ENCODE peak calls at places on chromosomes 1 and 21, in five cellular contexts. R is NCI-H1105 treated with DMSO at 0.1 percent for 48 hours; S is stimulated activated CD4-positive, alpha-beta T cell treated with anti-CD3 and anti-CD28 coated beads, Interleukin-15, amount 100 ng/mL, for 24 hours; M is tibial artery; K is thoracic aorta. I is an unnamed sample.

GRCh38 chr1:28815533-28815932 is 3.6 kb downstream of the OPRD1 start:
- DNase-seq in R (no peak), S (no peak), M (no peak), K (no peak), I (no peak)

GRCh38 chr1:157969693-157970485 is 23.6 kb upstream of the KIRREL1 start:
- DNase-seq in R (peak), S (peak), M (no peak), K (peak), I (peak)

GRCh38 chr1:2316451-2316940 is 74.9 kb downstream of the MORN1 start:
- DNase-seq in R (no peak), S (no peak), M (no peak), K (no peak), I (peak)

GRCh38 chr1:32876341-32877210 is 5.9 kb upstream of the FNDC5 start:
- DNase-seq in R (peak), S (peak), M (peak), K (no peak), I (peak)

GRCh38 chr1:32989160-32989894 is 24.7 kb upstream of the RNF19B start:
- DNase-seq in R (no peak), S (peak), M (peak), K (peak), I (peak)

GRCh38 chr1:182368369-182368768 is 23.2 kb downstream of the GLUL start:
- DNase-seq in R (no peak), S (no peak), M (no peak), K (no peak), I (no peak)

GRCh38 chr1:2609271-2610035 is 22.9 kb downstream of the PRXL2B start:
- DNase-seq in R (no peak), S (no peak), M (peak), K (no peak), I (no peak)

GRCh38 chr21:39867198-39867650 is at the start of gene PCP4:
- DNase-seq in R (peak), S (peak), M (peak), K (no peak), I (peak)

GRCh38 chr1:86849756-86850155 is 64.2 kb downstream of the SELENOF start:
- DNase-seq in R (no peak), S (no peak), M (no peak), K (no peak), I (no peak)

GRCh38 chr1:59018860-59019259 is 235.0 kb upstream of the JUN start:
- DNase-seq in R (no peak), S (no peak), M (no peak), K (no peak), I (no peak)

GRCh38 chr1:46013566-46013965 is 118.9 kb downstream of the PIK3R3 start:
- DNase-seq in R (no peak), S (no peak), M (no peak), K (no peak), I (no peak)

GRCh38 chr21:46059195-46059594 is 38.7 kb upstream of the COL6A2 start:
- DNase-seq in R (no peak), S (no peak), M (peak), K (no peak), I (no peak)

GRCh38 chr1:150562384-150563339 is 13.5 kb downstream of the ADAMTSL4 start:
- DNase-seq in R (no peak), S (peak), M (no peak), K (no peak), I (peak)

GRCh38 chr1:72357411-72357810 is 75.1 kb upstream of the NEGR1 start:
- DNase-seq in R (no peak), S (no peak), M (no peak), K (no peak), I (peak)

GRCh38 chr1:198932351-198932991 is 293.6 kb downstream of the PTPRC start:
- DNase-seq in R (no peak), S (peak), M (no peak), K (no peak), I (peak)

GRCh38 chr21:27306821-27307746 is 340.2 kb upstream of the ADAMTS5 start:
- DNase-seq in R (no peak), S (no peak), M (no peak), K (no peak), I (no peak)

GRCh38 chr1:2452583-2453315 is 23.3 kb upstream of the PLCH2 start:
- DNase-seq in R (no peak), S (no peak), M (no peak), K (no peak), I (no peak)

GRCh38 chr1:224219612-224220011 is 36.6 kb downstream of the DEGS1 start:
- DNase-seq in R (no peak), S (no peak), M (no peak), K (no peak), I (no peak)

GRCh38 chr1:112761714-112762480 is 46.8 kb upstream of the PPM1J start:
- DNase-seq in R (no peak), S (no peak), M (no peak), K (no peak), I (no peak)

GRCh38 chr1:206960676-206961386 is 9.4 kb downstream of the FCAMR start:
- DNase-seq in R (no peak), S (no peak), M (no peak), K (no peak), I (no peak)

GRCh38 chr1:84363019-84363418 is 35.3 kb upstream of the DNASE2B start:
- DNase-seq in R (peak), S (no peak), M (no peak), K (no peak), I (no peak)

GRCh38 chr1:156534424-156535060 is 34.0 kb upstream of the MEF2D start:
- DNase-seq in R (no peak), S (no peak), M (no peak), K (no peak), I (no peak)